ENCODE peak calls at places on chromosomes 6 and 20, in ten cellular contexts. F is A549; P is adrenal gland; R is NCI-H1417; V is GM20000; T is NCI-H2081; H is activated naive CD4-positive, alpha-beta T cell; I is left ventricle myocardium inferior; J is K562; O is T-helper 9 cell. Y is an unnamed sample.
A peak's percentile ranks its signal among the peaks of the same experiment; 100 is the strongest.

GRCh38 chr6:167750956-167751358 is 75.8 kb upstream of the AFDN start:
- DNase-seq in P (peak; percentile 75), V (no peak), R (peak; percentile 64), T (no peak), F (no peak), O (no peak), J (no peak), I (peak; percentile 72), H (no peak), Y (no peak)

GRCh38 chr20:38870733-38871559 is 55.3 kb upstream of the FAM83D start:
- DNase-seq in P (no peak), H (no peak), R (no peak), I (no peak), O (peak; percentile 30), V (no peak), F (peak; percentile 58), T (no peak), J (no peak), Y (peak; percentile 15)

GRCh38 chr20:62916703-62917476 is 9.4 kb downstream of the DIDO1 start:
- DNase-seq in P (no peak), O (no peak), H (no peak), F (no peak), V (no peak), I (no peak), T (no peak), R (no peak), J (no peak), Y (no peak)

GRCh38 chr6:47145212-47145611 is 103.1 kb upstream of the ADGRF1 start:
- DNase-seq in H (no peak), R (no peak), P (no peak), V (no peak), J (no peak), T (no peak), O (no peak), F (no peak), I (no peak), Y (peak; percentile 43)

GRCh38 chr20:57092900-57093238 is 173.6 kb downstream of the BMP7 start:
- DNase-seq in T (no peak), P (no peak), R (no peak), F (no peak), I (no peak), O (no peak), J (no peak), H (no peak), V (no peak), Y (no peak)

GRCh38 chr6:106180208-106180607 is 94.1 kb downstream of the PRDM1 start:
- DNase-seq in I (no peak), J (no peak), T (no peak), V (no peak), O (no peak), H (no peak), P (no peak), F (no peak), R (no peak), Y (no peak)

GRCh38 chr6:107987805-107988204 is 29.8 kb upstream of the SEC63 start:
- DNase-seq in R (no peak), P (no peak), F (no peak), V (no peak), J (no peak), H (no peak), I (no peak), T (no peak), O (no peak), Y (no peak)

GRCh38 chr20:64232794-64233193 is 22.8 kb upstream of the PCMTD2 start:
- DNase-seq in O (no peak), V (no peak), F (peak; percentile 13), P (peak; percentile 91), I (peak; percentile 52), T (peak; percentile 81), H (no peak), J (no peak), R (peak; percentile 20), Y (no peak)

GRCh38 chr6:129946439-129947140 is 71.8 kb upstream of the L3MBTL3 start:
- DNase-seq in V (no peak), T (no peak), R (no peak), P (no peak), F (no peak), O (no peak), I (no peak), J (no peak), H (no peak), Y (no peak)

GRCh38 chr6:43575105-43575771 is 600 bp downstream of the XPO5 start:
- DNase-seq in P (peak; percentile 42), V (no peak), I (peak; percentile 29), O (no peak), T (peak; percentile 31), J (peak; percentile 64), H (peak; percentile 31), R (peak; percentile 65), F (no peak), Y (peak; percentile 67)

GRCh38 chr6:170052991-170053821 is 237.7 kb downstream of the DLL1 start:
- DNase-seq in T (no peak), H (no peak), V (no peak), J (no peak), F (no peak), I (no peak), O (no peak), P (no peak), R (no peak), Y (no peak)

GRCh38 chr6:152136449-152136825 is 329.0 kb downstream of the ESR1 start:
- DNase-seq in F (peak; percentile 25), V (no peak), J (no peak), I (no peak), H (no peak), T (peak; percentile 2), O (no peak), R (peak; percentile 62), P (peak; percentile 25), Y (no peak)

GRCh38 chr20:11453430-11453829 is 464.3 kb upstream of the BTBD3 start:
- DNase-seq in F (peak; percentile 89), P (no peak), R (no peak), V (no peak), I (no peak), J (no peak), O (no peak), H (no peak), T (no peak), Y (no peak)

GRCh38 chr6:1917628-1918371 is 308.1 kb downstream of the FOXC1 start:
- DNase-seq in J (no peak), R (no peak), O (no peak), F (peak; percentile 38), V (no peak), P (peak; percentile 11), I (no peak), H (no peak), T (no peak), Y (peak; percentile 61)

GRCh38 chr20:63686492-63687321 is 9.7 kb upstream of the TNFRSF6B start:
- DNase-seq in R (no peak), J (peak; percentile 48), V (peak; percentile 68), O (no peak), I (peak; percentile 78), P (peak; percentile 79), H (no peak), T (no peak), F (peak; percentile 69), Y (peak; percentile 90)

GRCh38 chr20:59663513-59663890 is 59.2 kb downstream of the PHACTR3 start:
- DNase-seq in R (no peak), H (no peak), V (no peak), T (no peak), I (no peak), O (no peak), P (no peak), F (no peak), J (no peak), Y (no peak)

GRCh38 chr6:157812425-157813171 is 10.4 kb upstream of the SNX9 start:
- DNase-seq in F (no peak), T (no peak), I (no peak), J (no peak), P (no peak), H (no peak), V (no peak), R (no peak), O (no peak), Y (no peak)

GRCh38 chr6:22614541-22614940 is 45.2 kb downstream of the HDGFL1 start:
- DNase-seq in F (no peak), H (no peak), P (no peak), J (no peak), O (no peak), I (no peak), R (no peak), T (no peak), V (no peak), Y (no peak)

GRCh38 chr20:61761453-61762207 is 304.1 kb downstream of the TAF4 start:
- DNase-seq in R (peak; percentile 45), O (no peak), H (no peak), I (no peak), J (no peak), P (no peak), T (no peak), V (no peak), F (no peak), Y (no peak)

GRCh38 chr20:60624066-60624465 is 628.0 kb upstream of the CDH4 start:
- DNase-seq in O (no peak), F (no peak), I (no peak), R (no peak), J (no peak), V (no peak), T (no peak), P (no peak), H (no peak), Y (no peak)

GRCh38 chr6:143158113-143158581 is 97.5 kb downstream of the AIG1 start:
- DNase-seq in P (no peak), F (no peak), O (no peak), I (no peak), J (no peak), V (no peak), H (no peak), T (no peak), R (no peak), Y (no peak)

GRCh38 chr6:111792241-111792640 is 81.0 kb downstream of the FYN start:
- DNase-seq in H (no peak), O (no peak), I (no peak), V (no peak), P (no peak), J (no peak), F (no peak), R (no peak), T (no peak), Y (no peak)

GRCh38 chr20:3798908-3799248 is 2.8 kb downstream of the CDC25B start:
- DNase-seq in H (no peak), I (no peak), P (no peak), T (no peak), O (no peak), V (no peak), F (no peak), J (no peak), R (no peak), Y (no peak)

GRCh38 chr6:141421378-141421777 is 711.3 kb upstream of the GJE1 start:
- DNase-seq in F (peak; percentile 72), T (no peak), P (no peak), J (no peak), I (no peak), H (no peak), O (no peak), R (no peak), V (no peak), Y (peak; percentile 51)

GRCh38 chr6:14758421-14759043 is 487.3 kb upstream of the JARID2 start:
- DNase-seq in T (peak; percentile 95), P (peak; percentile 23), V (no peak), I (no peak), H (no peak), R (peak; percentile 81), F (peak; percentile 55), J (no peak), O (no peak), Y (no peak)

GRCh38 chr6:100426241-100426640 is 38.5 kb downstream of the SIM1 start:
- DNase-seq in P (no peak), T (no peak), V (no peak), R (no peak), J (no peak), H (no peak), I (no peak), O (no peak), F (no peak), Y (no peak)

GRCh38 chr20:45019764-45020126 is 53.4 kb downstream of the STK4 start:
- DNase-seq in R (no peak), V (no peak), F (no peak), T (no peak), H (no peak), J (no peak), P (no peak), O (no peak), I (no peak), Y (no peak)